ENCODE peak calls at places on chromosomes 16 and 17, in eight cellular contexts. F is fibroblast of the aortic adventitia, N is ovary, L is AG04450, T is OCI-LY7, U is cardiac fibroblast, P is heart right ventricle, H is GM20000. K is an unnamed sample.
A peak's percentile ranks its signal among the peaks of the same experiment; 100 is the strongest.

GRCh38 chr16:53805113-53805512 is 101.2 kb downstream of the FTO start:
- DNase-seq in T (no peak), P (no peak), L (no peak), U (no peak), N (no peak), H (no peak), F (no peak), K (peak; percentile 63)

GRCh38 chr16:49019081-49019633 is 262.5 kb downstream of the CBLN1 start:
- DNase-seq in U (no peak), N (peak; percentile 59), P (no peak), F (peak; percentile 26), L (no peak), T (no peak), H (no peak), K (no peak)

GRCh38 chr16:74192281-74192680 is 104.3 kb upstream of the PSMD7 start:
- DNase-seq in L (no peak), T (no peak), F (no peak), H (no peak), N (no peak), U (no peak), P (no peak), K (no peak)

GRCh38 chr16:85151603-85152413 is 39.5 kb upstream of the CIBAR2 start:
- DNase-seq in L (peak; percentile 38), F (peak; percentile 84), U (peak; percentile 67), H (peak; percentile 82), P (peak; percentile 83), T (no peak), N (peak; percentile 86), K (peak; percentile 83)

GRCh38 chr16:674968-675883 is at the start of gene RHBDL1:
- DNase-seq in L (no peak), F (peak; percentile 6), H (no peak), T (no peak), N (no peak), P (peak; percentile 61), U (peak; percentile 33), K (peak; percentile 42)

GRCh38 chr16:58426095-58426494 is 33.8 kb downstream of the GINS3 start:
- DNase-seq in N (no peak), H (peak; percentile 45), P (no peak), U (no peak), L (no peak), T (peak; percentile 84), F (no peak), K (no peak)

GRCh38 chr16:46730801-46731690 is 17.1 kb downstream of the MYLK3 start:
- DNase-seq in F (no peak), N (no peak), L (no peak), H (no peak), T (no peak), U (no peak), P (no peak), K (no peak)

GRCh38 chr16:9868606-9869149 is 313.6 kb downstream of the GRIN2A start:
- DNase-seq in P (no peak), L (no peak), H (no peak), N (no peak), F (no peak), U (no peak), T (no peak), K (no peak)

GRCh38 chr17:80795737-80796136 is 195.9 kb upstream of the CHMP6 start:
- DNase-seq in F (no peak), U (no peak), N (peak; percentile 56), H (no peak), P (peak; percentile 71), T (no peak), L (no peak), K (peak; percentile 22)

GRCh38 chr17:45129940-45130639 is 2.2 kb downstream of the PLCD3 start:
- DNase-seq in T (no peak), H (no peak), N (no peak), F (no peak), L (no peak), U (no peak), P (no peak), K (no peak)

GRCh38 chr17:57574040-57574513 is 171.0 kb downstream of the CCDC182 start:
- DNase-seq in P (peak; percentile 40), H (no peak), F (peak; percentile 78), U (peak; percentile 67), L (no peak), N (no peak), T (no peak), K (peak; percentile 42)

GRCh38 chr16:67244387-67245188 is 2.7 kb downstream of the FHOD1 start:
- DNase-seq in H (peak; percentile 90), P (peak; percentile 72), T (peak; percentile 91), L (no peak), N (peak; percentile 56), U (peak; percentile 98), F (peak; percentile 86), K (peak; percentile 85)

GRCh38 chr17:8383143-8383974 is at the start of gene RPL26:
- DNase-seq in L (peak; percentile 96), U (peak; percentile 99), T (peak; percentile 100), P (peak; percentile 92), N (peak; percentile 95), F (peak; percentile 99), H (peak; percentile 96), K (peak; percentile 99)

GRCh38 chr17:63069245-63069644 is 103.2 kb downstream of the TANC2 start:
- DNase-seq in F (no peak), P (no peak), L (no peak), H (no peak), T (no peak), N (no peak), U (no peak), K (no peak)

GRCh38 chr17:74987418-74987908 is at the start of gene CDR2L:
- DNase-seq in P (peak; percentile 97), T (peak; percentile 96), N (peak; percentile 98), L (peak; percentile 75), F (peak; percentile 88), H (peak; percentile 97), U (peak; percentile 91), K (peak; percentile 94)

GRCh38 chr17:74990581-74991105 is 3.2 kb downstream of the CDR2L start:
- DNase-seq in L (no peak), T (no peak), F (no peak), U (no peak), P (no peak), N (no peak), H (no peak), K (no peak)

GRCh38 chr17:74992223-74992622 is 4.8 kb downstream of the CDR2L start:
- DNase-seq in P (no peak), T (no peak), N (no peak), U (no peak), F (no peak), H (no peak), L (no peak), K (no peak)

GRCh38 chr17:74986206-74986576 is 1.2 kb upstream of the CDR2L start:
- DNase-seq in N (no peak), T (no peak), U (no peak), L (no peak), F (no peak), H (no peak), P (no peak), K (no peak)

DNA sequence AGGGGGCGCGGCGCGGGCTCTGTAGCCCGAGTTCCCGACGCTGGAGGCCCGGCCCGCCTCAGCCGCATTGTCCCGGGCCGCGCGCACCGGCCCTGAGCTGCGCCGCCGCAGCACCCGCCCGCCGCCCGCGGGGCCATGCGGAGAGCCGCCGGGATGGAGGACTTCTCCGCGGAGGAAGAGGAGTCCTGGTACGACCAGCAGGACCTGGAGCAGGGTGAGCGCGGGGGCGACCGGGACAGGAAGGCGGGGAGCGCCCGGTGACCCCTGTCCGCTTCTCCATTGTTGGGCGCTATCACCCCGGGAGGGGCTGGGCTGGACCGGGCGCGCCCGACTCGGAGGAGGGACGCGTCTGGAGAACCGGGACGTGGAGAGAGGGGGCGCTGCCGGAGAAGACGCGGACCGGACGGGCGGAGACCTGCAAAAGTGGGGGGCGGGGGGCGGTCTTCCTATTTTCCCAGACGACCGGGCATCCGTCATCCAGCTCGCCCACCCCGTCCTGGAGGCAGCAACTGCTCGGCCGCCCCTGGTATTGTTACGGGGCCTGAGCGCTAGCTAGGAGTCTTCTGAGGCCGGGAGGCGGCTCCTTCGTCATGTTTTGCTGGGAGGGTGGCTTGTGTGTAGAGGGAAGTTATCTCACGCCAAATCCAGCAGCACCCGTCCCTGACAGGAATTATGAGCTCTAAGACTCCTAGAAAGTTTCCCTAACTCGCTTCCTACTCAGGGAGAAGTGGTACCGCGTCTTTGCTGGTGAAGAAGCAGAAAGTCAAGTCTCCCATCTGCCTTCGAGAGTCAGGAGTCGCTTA is 678 bp downstream of the CDR2L start:
- DNase-seq in T (peak; percentile 15), F (peak; percentile 66), U (peak; percentile 76), H (no peak), N (peak; percentile 85), P (peak; percentile 85), L (peak; percentile 29), K (peak; percentile 84)
- TF ChIP-seq CTCF in T (peak; percentile 9), F (peak; percentile 48), U (peak; percentile 26), H (no peak), N (peak; percentile 52), P (peak; percentile 66), L (peak; percentile 44), K (peak; percentile 43)

DNA sequence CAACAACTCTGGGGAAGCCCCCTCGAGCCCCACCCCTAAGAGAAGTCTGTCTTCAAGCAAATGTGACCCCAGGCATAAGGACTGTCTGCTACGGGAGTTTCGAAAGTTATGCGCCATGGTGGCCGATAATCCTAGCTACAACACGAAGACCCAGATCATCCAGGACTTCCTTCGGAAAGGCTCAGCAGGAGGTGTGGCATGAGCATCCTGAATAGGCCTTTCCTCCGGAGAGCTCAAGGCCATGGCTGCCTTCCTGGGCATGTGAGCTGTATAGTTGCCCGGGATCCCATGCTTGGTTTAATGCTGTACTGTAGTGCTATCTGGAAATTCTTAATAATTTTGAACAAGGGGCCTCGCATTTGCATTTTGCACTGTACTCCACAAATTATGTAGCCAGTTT is 9.2 kb downstream of the LIG3 start:
- DNase-seq in T (no peak), N (no peak), U (no peak), P (no peak), F (no peak), L (no peak), H (no peak), K (no peak)
- TF ChIP-seq CTCF in T (no peak), N (no peak), U (no peak), P (no peak), F (no peak), L (no peak), H (no peak), K (no peak)

GRCh38 chr16:56989988-56990387 is 631 bp downstream of the NLRC5 start:
- DNase-seq in L (no peak), N (no peak), P (no peak), U (no peak), H (no peak), T (no peak), F (no peak), K (no peak)
- TF ChIP-seq CTCF in L (no peak), N (no peak), P (no peak), U (no peak), H (no peak), T (no peak), F (no peak), K (no peak)

GRCh38 chr17:70896843-70897242 is 727.5 kb downstream of the KCNJ2 start:
- DNase-seq in P (no peak), L (no peak), H (no peak), U (peak; percentile 17), T (no peak), F (no peak), N (no peak), K (no peak)

GRCh38 chr17:70905796-70906195 is 736.5 kb downstream of the KCNJ2 start:
- DNase-seq in F (peak; percentile 92), P (peak; percentile 22), U (peak; percentile 100), L (peak; percentile 95), H (no peak), N (no peak), T (no peak), K (peak; percentile 94)

GRCh38 chr17:70906808-70907207 is 737.5 kb downstream of the KCNJ2 start:
- DNase-seq in N (no peak), F (peak; percentile 52), U (peak; percentile 88), P (no peak), L (no peak), T (no peak), H (no peak), K (peak; percentile 60)

GRCh38 chr17:70901870-70902269 is 732.5 kb downstream of the KCNJ2 start:
- DNase-seq in H (no peak), F (no peak), U (no peak), T (no peak), P (no peak), L (no peak), N (no peak), K (no peak)
- TF ChIP-seq CTCF in H (no peak), F (no peak), U (no peak), T (peak; percentile 61), P (no peak), L (no peak), N (no peak), K (no peak)

K was measured in fibroblast of villous mesenchyme.